ENCODE peak calls at places on chromosomes 13 and 19, in six cellular contexts. E is HuH-7.5, N is bronchial epithelial cell, B is osteocyte, W is Right ventricle myocardium superior, V is activated T-cell treated with anti-CD3 and anti-CD28 coated beads for 1 hour. L is an unnamed sample.

GRCh38 chr19:24054044-24054935 is 32.7 kb upstream of the ZNF254 start:
- DNase-seq in E (no peak), N (peak), B (no peak), W (no peak), V (no peak), L (no peak)

GRCh38 chr13:25478186-25478585 is 106.4 kb downstream of the ATP8A2 start:
- DNase-seq in E (no peak), N (peak), B (no peak), W (no peak), V (no peak), L (no peak)

GRCh38 chr13:71255633-71256032 is 611.4 kb downstream of the DACH1 start:
- DNase-seq in E (no peak), N (peak), B (no peak), W (no peak), V (no peak), L (no peak)

GRCh38 chr19:10219678-10220077 is 11.5 kb downstream of the S1PR2 start:
- DNase-seq in E (peak), N (peak), B (no peak), W (no peak), V (no peak), L (no peak)

GRCh38 chr13:64165826-64166225 is 2750.2 kb upstream of the PCDH20 start:
- DNase-seq in E (no peak), N (no peak), B (no peak), W (no peak), V (no peak), L (no peak)

GRCh38 chr19:13526552-13526951 is 20.3 kb upstream of the CACNA1A start:
- DNase-seq in E (no peak), N (peak), B (no peak), W (no peak), V (no peak), L (no peak)

GRCh38 chr19:33189453-33189852 is 4.7 kb upstream of the LRP3 start:
- DNase-seq in E (no peak), N (no peak), B (no peak), W (no peak), V (no peak), L (no peak)

GRCh38 chr13:48879854-48880253 is 95.9 kb upstream of the FNDC3A start:
- DNase-seq in E (no peak), N (no peak), B (no peak), W (no peak), V (no peak), L (no peak)

GRCh38 chr13:91621161-91621560 is 222.7 kb downstream of the GPC5 start:
- DNase-seq in E (no peak), N (no peak), B (no peak), W (no peak), V (no peak), L (no peak)

GRCh38 chr13:30963794-30964193 is 31.3 kb downstream of the TEX26 start:
- DNase-seq in E (no peak), N (peak), B (no peak), W (no peak), V (no peak), L (peak)

GRCh38 chr13:76512676-76513277 is 373.4 kb downstream of the KCTD12 start:
- DNase-seq in E (no peak), N (peak), B (no peak), W (no peak), V (no peak), L (no peak)

GRCh38 chr13:31675521-31675953 is 63.8 kb upstream of the RXFP2 start:
- DNase-seq in E (no peak), N (no peak), B (no peak), W (no peak), V (no peak), L (no peak)

GRCh38 chr13:75418186-75418843 is 63.7 kb downstream of the TBC1D4 start:
- DNase-seq in E (no peak), N (no peak), B (no peak), W (no peak), V (no peak), L (no peak)

GRCh38 chr19:40778865-40779284 is 828 bp downstream of the RAB4B start:
- DNase-seq in E (no peak), N (peak), B (no peak), W (no peak), V (no peak), L (no peak)

GRCh38 chr19:19043881-19044280 is 10.5 kb downstream of the ARMC6 start:
- DNase-seq in E (no peak), N (no peak), B (no peak), W (no peak), V (no peak), L (no peak)

GRCh38 chr19:33441277-33441699 is 67.8 kb downstream of the CEBPG start:
- DNase-seq in E (no peak), N (no peak), B (no peak), W (peak), V (no peak), L (no peak)

GRCh38 chr19:20503536-20503935 is 62.0 kb downstream of the ZNF737 start:
- DNase-seq in E (no peak), N (peak), B (no peak), W (no peak), V (no peak), L (no peak)

GRCh38 chr13:40479196-40479845 is 187.1 kb downstream of the FOXO1 start:
- DNase-seq in E (no peak), N (no peak), B (no peak), W (no peak), V (no peak), L (peak)

GRCh38 chr13:90686438-90686837 is 661.0 kb upstream of the MIR17HG start:
- DNase-seq in E (no peak), N (peak), B (no peak), W (no peak), V (no peak), L (no peak)

GRCh38 chr19:56137405-56137804 is 3.7 kb upstream of the ZNF444 start:
- DNase-seq in E (no peak), N (no peak), B (no peak), W (no peak), V (no peak), L (no peak)

GRCh38 chr19:1760020-1760419 is 6.7 kb downstream of the ONECUT3 start:
- DNase-seq in E (no peak), N (no peak), B (no peak), W (no peak), V (no peak), L (no peak)

GRCh38 chr13:85650613-85651012 is 148.6 kb downstream of the SLITRK6 start:
- DNase-seq in E (no peak), N (peak), B (no peak), W (no peak), V (no peak), L (no peak)

GRCh38 chr19:52351512-52351911 is 15.5 kb downstream of the ZNF610 start:
- DNase-seq in E (no peak), N (no peak), B (no peak), W (no peak), V (no peak), L (no peak)

GRCh38 chr13:32894589-32895001 is 121.6 kb upstream of the KL start:
- DNase-seq in E (no peak), N (peak), B (no peak), W (no peak), V (no peak), L (no peak)

GRCh38 chr13:41356788-41357187 is 45.7 kb downstream of the NAA16 start:
- DNase-seq in E (no peak), N (peak), B (no peak), W (no peak), V (peak), L (no peak)

GRCh38 chr19:52307275-52307674 is 10.3 kb downstream of the ZNF480 start:
- DNase-seq in E (no peak), N (no peak), B (no peak), W (no peak), V (no peak), L (no peak)

GRCh38 chr13:97855570-97855970 is 97.9 kb upstream of the IPO5 start:
- DNase-seq in E (peak), N (peak), B (no peak), W (no peak), V (no peak), L (no peak)

GRCh38 chr19:30322641-30323320 is 49.4 kb upstream of the ZNF536 start:
- DNase-seq in E (no peak), N (no peak), B (peak), W (no peak), V (no peak), L (no peak)

GRCh38 chr19:18300930-18301717 is 19.7 kb upstream of the JUND start:
- DNase-seq in E (peak), N (no peak), B (no peak), W (peak), V (no peak), L (peak)

GRCh38 chr19:1181606-1182005 is 7.5 kb upstream of the SBNO2 start:
- DNase-seq in E (no peak), N (peak), B (no peak), W (no peak), V (no peak), L (peak)

GRCh38 chr13:110136660-110137585 is 170.0 kb downstream of the COL4A1 start:
- DNase-seq in E (no peak), N (no peak), B (no peak), W (no peak), V (no peak), L (no peak)

GRCh38 chr13:76189882-76190519 is 553.9 kb downstream of the LMO7 start:
- DNase-seq in E (no peak), N (no peak), B (no peak), W (peak), V (no peak), L (peak)

GRCh38 chr19:480016-480855 is 16.1 kb upstream of the MADCAM1 start:
- DNase-seq in E (peak), N (no peak), B (peak), W (peak), V (peak), L (peak)

GRCh38 chr19:32302778-32303177 is 42.6 kb upstream of the ZNF507 start:
- DNase-seq in E (no peak), N (no peak), B (no peak), W (no peak), V (no peak), L (no peak)

GRCh38 chr13:33053397-33054066 is 37.3 kb downstream of the KL start:
- DNase-seq in E (no peak), N (no peak), B (no peak), W (no peak), V (no peak), L (no peak)

GRCh38 chr13:46795321-46795720 is 1.6 kb downstream of the ESD start:
- DNase-seq in E (no peak), N (peak), B (no peak), W (no peak), V (no peak), L (no peak)

GRCh38 chr13:42174344-42175162 is 97.4 kb upstream of the AKAP11 start:
- DNase-seq in E (no peak), N (no peak), B (no peak), W (no peak), V (no peak), L (no peak)